ENCODE peak calls at places on chromosomes 4 and X, in seven cellular contexts. H, V, M, A, E, C and I are unnamed samples.

GRCh38 chr4:185809517-185810071 is 2.4 kb downstream of the SORBS2 start:
- DNase-seq in M (no peak), H (no peak), C (no peak), A (no peak), E (no peak), V (no peak), I (no peak)

GRCh38 chr4:81452452-81453011 is 19.2 kb downstream of the RASGEF1B start:
- DNase-seq in V (no peak), H (no peak), C (no peak), A (peak), E (no peak), M (no peak), I (no peak)

GRCh38 chr4:125704726-125705125 is 390.0 kb downstream of the FAT4 start:
- DNase-seq in E (no peak), A (peak), C (no peak), H (no peak), M (peak), V (no peak), I (no peak)

GRCh38 chrX:34146906-34147305 is 14.8 kb upstream of the FAM47A start:
- DNase-seq in E (no peak), H (no peak), A (no peak), V (no peak), M (no peak), C (no peak), I (no peak)

GRCh38 chrX:485368-485767 is 98.7 kb upstream of the PPP2R3B start:
- DNase-seq in H (no peak), A (no peak), V (no peak), M (no peak), E (no peak), C (no peak), I (no peak)

GRCh38 chr4:140703463-140703862 is 52.7 kb downstream of the TBC1D9 start:
- DNase-seq in M (no peak), V (no peak), E (no peak), H (no peak), A (peak), C (no peak), I (no peak)

GRCh38 chr4:147388016-147388415 is 92.9 kb upstream of the EDNRA start:
- DNase-seq in E (no peak), V (no peak), A (peak), H (no peak), C (no peak), M (no peak), I (no peak)

GRCh38 chrX:1444896-1445480 is 7.7 kb downstream of the ASMTL start:
- DNase-seq in M (no peak), E (peak), V (no peak), C (no peak), H (no peak), A (no peak), I (no peak)

GRCh38 chr4:145697332-145697731 is 17.4 kb downstream of the C4orf51 start:
- DNase-seq in M (no peak), H (no peak), V (no peak), A (no peak), E (no peak), C (no peak), I (no peak)

GRCh38 chrX:66751136-66751782 is 112.4 kb upstream of the EDA2R start:
- DNase-seq in V (no peak), C (no peak), M (no peak), E (no peak), H (no peak), A (no peak), I (no peak)

GRCh38 chrX:39859991-39860861 is 237.5 kb downstream of the BCOR start:
- DNase-seq in A (peak), H (peak), C (no peak), M (peak), V (peak), E (peak), I (peak)

GRCh38 chrX:124226129-124226528 is 106.3 kb upstream of the TEX13D start:
- DNase-seq in V (no peak), C (no peak), H (no peak), E (no peak), M (no peak), A (no peak), I (no peak)

GRCh38 chrX:140712413-140713173 is 3.0 kb downstream of the LINC00632 start:
- DNase-seq in M (peak), C (peak), H (no peak), A (peak), E (peak), V (peak), I (peak)

GRCh38 chr4:137378393-137379290 is 153.7 kb downstream of the PCDH18 start:
- DNase-seq in C (no peak), M (no peak), H (no peak), E (no peak), V (no peak), A (no peak), I (no peak)

GRCh38 chr4:42750091-42750490 is 93.2 kb upstream of the ATP8A1 start:
- DNase-seq in M (peak), C (no peak), E (no peak), H (no peak), A (no peak), V (no peak), I (no peak)

GRCh38 chrX:48558270-48558669 is 16.0 kb upstream of the RBM3 start:
- DNase-seq in C (no peak), H (peak), A (peak), V (peak), M (no peak), E (no peak), I (no peak)

GRCh38 chr4:3399277-3400194 is 42.2 kb upstream of the HGFAC start:
- DNase-seq in A (no peak), C (no peak), H (no peak), E (no peak), V (no peak), M (peak), I (no peak)

GRCh38 chr4:3397128-3397527 is 44.6 kb upstream of the HGFAC start:
- DNase-seq in E (no peak), C (no peak), A (no peak), H (no peak), M (no peak), V (no peak), I (no peak)

GRCh38 chr4:3392319-3392718 is 49.4 kb upstream of the HGFAC start:
- DNase-seq in C (no peak), M (no peak), E (peak), V (no peak), H (no peak), A (no peak), I (no peak)

GRCh38 chr4:3393171-3393570 is 48.6 kb upstream of the HGFAC start:
- DNase-seq in V (no peak), M (no peak), H (no peak), E (peak), A (no peak), C (peak), I (no peak)

DNA sequence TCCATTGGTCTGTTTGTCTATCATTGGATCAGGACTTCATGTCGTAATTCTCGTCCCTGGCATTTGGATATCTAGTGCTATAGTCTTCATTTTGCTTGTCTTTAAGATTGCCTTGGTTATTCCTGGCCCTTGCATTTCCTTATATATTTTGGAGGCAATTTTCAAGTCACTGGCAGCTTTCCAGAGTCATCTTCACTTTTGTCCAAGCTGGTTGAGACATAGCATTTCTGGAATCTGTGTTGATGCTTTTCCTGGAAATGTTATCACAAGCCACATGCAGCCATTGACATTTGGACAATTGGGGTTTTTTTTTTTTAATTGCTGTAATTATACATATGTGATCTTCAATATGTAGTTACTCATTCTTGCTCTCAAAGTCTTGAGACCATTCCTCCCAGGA is 45.2 kb upstream of the HGFAC start:
- DNase-seq in A (no peak), H (no peak), C (no peak), M (no peak), V (no peak), E (no peak), I (no peak)
- H3K23ac ChIP-seq in A (no peak), H (no peak), C (no peak), M (no peak), V (no peak), E (no peak), I (no peak)

GRCh38 chr4:48085821-48086602 is 48.0 kb downstream of the TXK start:
- DNase-seq in E (no peak), A (no peak), M (no peak), V (no peak), C (no peak), H (peak), I (no peak)
- H2BK5ac ChIP-seq in E (no peak), A (no peak), M (no peak), V (no peak), C (no peak), H (no peak), I (no peak)

DNA sequence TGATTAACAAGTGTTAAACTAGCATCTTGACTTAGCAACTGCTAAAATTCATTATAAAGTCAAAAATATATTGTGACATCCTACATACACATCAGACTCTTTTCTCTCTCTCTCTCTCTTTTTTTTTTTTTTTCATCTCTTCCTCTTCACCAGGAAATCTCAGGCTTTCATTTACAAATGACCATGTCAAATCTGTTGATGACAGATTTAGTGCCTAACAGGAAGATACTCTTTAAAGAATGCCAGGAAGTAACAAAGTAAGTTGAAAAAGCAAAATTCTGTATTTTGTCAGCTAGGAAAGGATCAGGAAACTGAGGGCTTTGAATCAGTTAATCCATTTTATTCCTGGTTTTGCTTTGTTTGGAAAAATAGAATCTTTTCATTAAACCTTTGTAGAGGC is 365.6 kb downstream of the PCDH7 start:
- DNase-seq in E (no peak), A (no peak), M (no peak), C (no peak), H (no peak), V (no peak), I (no peak)
- H3K23ac ChIP-seq in E (no peak), A (no peak), M (no peak), C (no peak), H (no peak), V (no peak), I (no peak)

DNA sequence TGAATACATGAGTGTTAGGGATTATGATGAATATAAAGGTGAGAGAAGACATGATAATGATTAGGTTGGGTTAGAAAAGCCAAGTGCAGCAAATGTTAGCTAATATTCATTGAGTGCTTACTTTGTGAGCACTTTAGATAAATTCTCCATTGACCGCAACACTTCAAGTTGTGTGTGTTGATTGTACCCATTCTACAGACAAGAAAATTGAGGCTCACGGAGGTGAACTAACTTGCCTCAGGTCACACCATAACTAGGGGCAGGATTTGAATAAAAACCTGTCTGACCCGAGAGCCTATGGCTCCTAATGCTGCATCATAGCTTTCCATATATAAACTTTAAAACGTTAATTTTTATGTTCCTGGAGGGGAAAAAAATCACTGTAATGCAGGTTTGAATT is 15.2 kb upstream of the C4orf50 start:
- DNase-seq in M (no peak), E (no peak), V (no peak), H (no peak), A (no peak), C (no peak), I (no peak)
- H2BK5ac ChIP-seq in M (no peak), E (no peak), V (no peak), H (no peak), A (no peak), C (no peak), I (no peak)

GRCh38 chr4:25367877-25368276 is 9.2 kb upstream of the ANAPC4 start:
- DNase-seq in M (no peak), C (no peak), V (no peak), E (no peak), A (no peak), H (no peak), I (no peak)
- H3K23ac ChIP-seq in M (no peak), C (no peak), V (no peak), E (no peak), A (no peak), H (no peak), I (no peak)